ENCODE peak calls at places on chromosomes 1 and 21, in six cellular contexts. One of them, this sample, is unnamed.

GRCh38 chr1:53878492-53879105 is 11.0 kb downstream of the YIPF1 start:
- DNase-seq in NCI-H1417: peak
- DNase-seq in NCI-H510A: no peak
- DNase-seq in astrocyte of the cerebellum: no peak
- DNase-seq in adrenal gland: no peak
- DNase-seq in stimulated activated CD4-positive, alpha-beta T cell treated with anti-CD3 and anti-CD28 coated beads, Interleukin-4, amount 100 ng/mL, for 1 hour: no peak
- DNase-seq in this sample: no peak

GRCh38 chr1:245599413-245600174 is 444.8 kb downstream of the KIF26B start:
- DNase-seq in NCI-H1417: no peak
- DNase-seq in NCI-H510A: no peak
- DNase-seq in astrocyte of the cerebellum: peak
- DNase-seq in adrenal gland: no peak
- DNase-seq in stimulated activated CD4-positive, alpha-beta T cell treated with anti-CD3 and anti-CD28 coated beads, Interleukin-4, amount 100 ng/mL, for 1 hour: no peak
- DNase-seq in this sample: no peak

GRCh38 chr1:230143534-230143933 is 76.5 kb downstream of the GALNT2 start:
- DNase-seq in NCI-H1417: peak
- DNase-seq in NCI-H510A: no peak
- DNase-seq in astrocyte of the cerebellum: no peak
- DNase-seq in adrenal gland: no peak
- DNase-seq in stimulated activated CD4-positive, alpha-beta T cell treated with anti-CD3 and anti-CD28 coated beads, Interleukin-4, amount 100 ng/mL, for 1 hour: no peak
- DNase-seq in this sample: no peak

GRCh38 chr21:31957631-31958030 is 84.8 kb downstream of the HUNK start:
- DNase-seq in NCI-H1417: no peak
- DNase-seq in NCI-H510A: no peak
- DNase-seq in astrocyte of the cerebellum: no peak
- DNase-seq in adrenal gland: no peak
- DNase-seq in stimulated activated CD4-positive, alpha-beta T cell treated with anti-CD3 and anti-CD28 coated beads, Interleukin-4, amount 100 ng/mL, for 1 hour: no peak
- DNase-seq in this sample: no peak

GRCh38 chr1:48182441-48182840 is 40.1 kb upstream of the SLC5A9 start:
- DNase-seq in NCI-H1417: peak
- DNase-seq in NCI-H510A: peak
- DNase-seq in astrocyte of the cerebellum: no peak
- DNase-seq in adrenal gland: no peak
- DNase-seq in stimulated activated CD4-positive, alpha-beta T cell treated with anti-CD3 and anti-CD28 coated beads, Interleukin-4, amount 100 ng/mL, for 1 hour: no peak
- DNase-seq in this sample: no peak

GRCh38 chr1:210057593-210057992 is 119.6 kb downstream of the SYT14 start:
- DNase-seq in NCI-H1417: no peak
- DNase-seq in NCI-H510A: no peak
- DNase-seq in astrocyte of the cerebellum: no peak
- DNase-seq in adrenal gland: no peak
- DNase-seq in stimulated activated CD4-positive, alpha-beta T cell treated with anti-CD3 and anti-CD28 coated beads, Interleukin-4, amount 100 ng/mL, for 1 hour: no peak
- DNase-seq in this sample: no peak

GRCh38 chr21:42429856-42430255 is 26.2 kb downstream of the UBASH3A start:
- DNase-seq in NCI-H1417: no peak
- DNase-seq in NCI-H510A: no peak
- DNase-seq in astrocyte of the cerebellum: no peak
- DNase-seq in adrenal gland: no peak
- DNase-seq in stimulated activated CD4-positive, alpha-beta T cell treated with anti-CD3 and anti-CD28 coated beads, Interleukin-4, amount 100 ng/mL, for 1 hour: no peak
- DNase-seq in this sample: no peak

GRCh38 chr1:53293123-53293522 is 34.7 kb downstream of the LRP8 start:
- DNase-seq in NCI-H1417: no peak
- DNase-seq in NCI-H510A: no peak
- DNase-seq in astrocyte of the cerebellum: no peak
- DNase-seq in adrenal gland: peak
- DNase-seq in stimulated activated CD4-positive, alpha-beta T cell treated with anti-CD3 and anti-CD28 coated beads, Interleukin-4, amount 100 ng/mL, for 1 hour: no peak
- DNase-seq in this sample: no peak

GRCh38 chr1:202056644-202057334 is 46.4 kb downstream of the ELF3 start:
- DNase-seq in NCI-H1417: peak
- DNase-seq in NCI-H510A: peak
- DNase-seq in astrocyte of the cerebellum: no peak
- DNase-seq in adrenal gland: no peak
- DNase-seq in stimulated activated CD4-positive, alpha-beta T cell treated with anti-CD3 and anti-CD28 coated beads, Interleukin-4, amount 100 ng/mL, for 1 hour: no peak
- DNase-seq in this sample: no peak

GRCh38 chr1:14413809-14414208 is 184.7 kb upstream of the KAZN start:
- DNase-seq in NCI-H1417: no peak
- DNase-seq in NCI-H510A: no peak
- DNase-seq in astrocyte of the cerebellum: peak
- DNase-seq in adrenal gland: no peak
- DNase-seq in stimulated activated CD4-positive, alpha-beta T cell treated with anti-CD3 and anti-CD28 coated beads, Interleukin-4, amount 100 ng/mL, for 1 hour: no peak
- DNase-seq in this sample: no peak

GRCh38 chr1:77534456-77534855 is 148.0 kb downstream of the ZZZ3 start:
- DNase-seq in NCI-H1417: no peak
- DNase-seq in NCI-H510A: no peak
- DNase-seq in astrocyte of the cerebellum: no peak
- DNase-seq in adrenal gland: no peak
- DNase-seq in stimulated activated CD4-positive, alpha-beta T cell treated with anti-CD3 and anti-CD28 coated beads, Interleukin-4, amount 100 ng/mL, for 1 hour: no peak
- DNase-seq in this sample: no peak

GRCh38 chr1:10598088-10598712 is 123.5 kb downstream of the PEX14 start:
- DNase-seq in NCI-H1417: peak
- DNase-seq in NCI-H510A: peak
- DNase-seq in astrocyte of the cerebellum: no peak
- DNase-seq in adrenal gland: peak
- DNase-seq in stimulated activated CD4-positive, alpha-beta T cell treated with anti-CD3 and anti-CD28 coated beads, Interleukin-4, amount 100 ng/mL, for 1 hour: no peak
- DNase-seq in this sample: no peak

GRCh38 chr1:75171876-75172275 is 37.7 kb downstream of the LHX8 start:
- DNase-seq in NCI-H1417: no peak
- DNase-seq in NCI-H510A: no peak
- DNase-seq in astrocyte of the cerebellum: no peak
- DNase-seq in adrenal gland: no peak
- DNase-seq in stimulated activated CD4-positive, alpha-beta T cell treated with anti-CD3 and anti-CD28 coated beads, Interleukin-4, amount 100 ng/mL, for 1 hour: no peak
- DNase-seq in this sample: no peak

GRCh38 chr1:54845772-54846171 is 41.2 kb downstream of the DHCR24 start:
- DNase-seq in NCI-H1417: no peak
- DNase-seq in NCI-H510A: no peak
- DNase-seq in astrocyte of the cerebellum: no peak
- DNase-seq in adrenal gland: no peak
- DNase-seq in stimulated activated CD4-positive, alpha-beta T cell treated with anti-CD3 and anti-CD28 coated beads, Interleukin-4, amount 100 ng/mL, for 1 hour: no peak
- DNase-seq in this sample: no peak

GRCh38 chr1:85328713-85329376 is 52.4 kb upstream of the BCL10 start:
- DNase-seq in NCI-H1417: no peak
- DNase-seq in NCI-H510A: no peak
- DNase-seq in astrocyte of the cerebellum: peak
- DNase-seq in adrenal gland: peak
- DNase-seq in stimulated activated CD4-positive, alpha-beta T cell treated with anti-CD3 and anti-CD28 coated beads, Interleukin-4, amount 100 ng/mL, for 1 hour: no peak
- DNase-seq in this sample: no peak

GRCh38 chr1:114715952-114716303 is 643 bp downstream of the NRAS start:
- DNase-seq in NCI-H1417: no peak
- DNase-seq in NCI-H510A: no peak
- DNase-seq in astrocyte of the cerebellum: no peak
- DNase-seq in adrenal gland: no peak
- DNase-seq in stimulated activated CD4-positive, alpha-beta T cell treated with anti-CD3 and anti-CD28 coated beads, Interleukin-4, amount 100 ng/mL, for 1 hour: no peak
- DNase-seq in this sample: no peak

GRCh38 chr1:115170972-115171392 is 81.7 kb upstream of the TSPAN2 start:
- DNase-seq in NCI-H1417: peak
- DNase-seq in NCI-H510A: no peak
- DNase-seq in astrocyte of the cerebellum: peak
- DNase-seq in adrenal gland: no peak
- DNase-seq in stimulated activated CD4-positive, alpha-beta T cell treated with anti-CD3 and anti-CD28 coated beads, Interleukin-4, amount 100 ng/mL, for 1 hour: no peak
- DNase-seq in this sample: no peak

GRCh38 chr1:212446333-212446732 is 13.6 kb downstream of the NENF start:
- DNase-seq in NCI-H1417: no peak
- DNase-seq in NCI-H510A: no peak
- DNase-seq in astrocyte of the cerebellum: no peak
- DNase-seq in adrenal gland: no peak
- DNase-seq in stimulated activated CD4-positive, alpha-beta T cell treated with anti-CD3 and anti-CD28 coated beads, Interleukin-4, amount 100 ng/mL, for 1 hour: no peak
- DNase-seq in this sample: no peak

GRCh38 chr1:222788328-222789156 is 26.3 kb upstream of the DISP1 start:
- DNase-seq in NCI-H1417: no peak
- DNase-seq in NCI-H510A: no peak
- DNase-seq in astrocyte of the cerebellum: no peak
- DNase-seq in adrenal gland: peak
- DNase-seq in stimulated activated CD4-positive, alpha-beta T cell treated with anti-CD3 and anti-CD28 coated beads, Interleukin-4, amount 100 ng/mL, for 1 hour: no peak
- DNase-seq in this sample: no peak

GRCh38 chr1:43805340-43805739 is 98.0 kb downstream of the ST3GAL3 start:
- DNase-seq in NCI-H1417: no peak
- DNase-seq in NCI-H510A: no peak
- DNase-seq in astrocyte of the cerebellum: no peak
- DNase-seq in adrenal gland: no peak
- DNase-seq in stimulated activated CD4-positive, alpha-beta T cell treated with anti-CD3 and anti-CD28 coated beads, Interleukin-4, amount 100 ng/mL, for 1 hour: no peak
- DNase-seq in this sample: no peak

GRCh38 chr1:181445436-181445835 is 37.9 kb upstream of the CACNA1E start:
- DNase-seq in NCI-H1417: no peak
- DNase-seq in NCI-H510A: no peak
- DNase-seq in astrocyte of the cerebellum: no peak
- DNase-seq in adrenal gland: no peak
- DNase-seq in stimulated activated CD4-positive, alpha-beta T cell treated with anti-CD3 and anti-CD28 coated beads, Interleukin-4, amount 100 ng/mL, for 1 hour: no peak
- DNase-seq in this sample: no peak